ENCODE peak calls at places on chromosomes 16 and 17, in six cellular contexts. C is sigmoid colon; Z is ecto neural progenitor cell; H is EH; U is activated CD4-positive, alpha-beta T cell treated with anti-CD3 and anti-CD28 coated beads, Interleukin-2, amount 50 U/mL, for 1 hour; Q is amniotic stem cell. O is an unnamed sample.

GRCh38 chr17:31248986-31249385 is 48.1 kb downstream of the OMG start:
- DNase-seq in C (no peak), Z (no peak), H (peak; percentile 85), U (no peak), Q (peak; percentile 62), O (no peak)

GRCh38 chr16:27805828-27806351 is 255.9 kb downstream of the KATNIP start:
- DNase-seq in C (no peak), Z (no peak), H (no peak), U (no peak), Q (no peak), O (no peak)

GRCh38 chr16:90048737-90049330 is 28.3 kb downstream of the PRDM7 start:
- DNase-seq in C (no peak), Z (peak; percentile 34), H (no peak), U (no peak), Q (no peak), O (no peak)

GRCh38 chr17:44775838-44776621 is 17.2 kb downstream of the ADAM11 start:
- DNase-seq in C (no peak), Z (no peak), H (no peak), U (no peak), Q (no peak), O (no peak)

GRCh38 chr16:67372664-67373063 is 20.6 kb downstream of the TPPP3 start:
- DNase-seq in C (no peak), Z (no peak), H (peak; percentile 46), U (no peak), Q (no peak), O (peak; percentile 52)

GRCh38 chr17:77229786-77230435 is 89.1 kb downstream of the SEC14L1 start:
- DNase-seq in C (no peak), Z (no peak), H (no peak), U (no peak), Q (no peak), O (no peak)

GRCh38 chr17:21573961-21574610 is 118.2 kb upstream of the KCNJ18 start:
- DNase-seq in C (peak; percentile 85), Z (no peak), H (peak; percentile 89), U (peak; percentile 30), Q (no peak), O (no peak)

GRCh38 chr17:46771601-46772012 is 46.9 kb downstream of the WNT3 start:
- DNase-seq in C (no peak), Z (no peak), H (peak; percentile 38), U (no peak), Q (no peak), O (peak; percentile 34)

GRCh38 chr17:75472119-75472518 is 15.7 kb downstream of the TMEM94 start:
- DNase-seq in C (no peak), Z (no peak), H (no peak), U (no peak), Q (no peak), O (no peak)

GRCh38 chr17:6701719-6702118 is 11.4 kb downstream of the SLC13A5 start:
- DNase-seq in C (peak; percentile 43), Z (peak; percentile 85), H (peak; percentile 29), U (peak; percentile 14), Q (no peak), O (peak; percentile 78)

GRCh38 chr16:35910409-35910808 is 2451.0 kb downstream of the TP53TG3F start:
- DNase-seq in C (no peak), Z (no peak), H (no peak), U (no peak), Q (no peak), O (no peak)

GRCh38 chr17:68246271-68247028 is 1.4 kb upstream of the AMZ2 start:
- DNase-seq in C (no peak), Z (no peak), H (no peak), U (no peak), Q (no peak), O (no peak)

GRCh38 chr17:35254107-35254802 is 11.4 kb downstream of the SLFN5 start:
- DNase-seq in C (peak; percentile 89), Z (no peak), H (peak; percentile 98), U (no peak), Q (peak; percentile 93), O (no peak)

GRCh38 chr16:84947022-84947421 is 64.3 kb downstream of the ZDHHC7 start:
- DNase-seq in C (peak; percentile 84), Z (no peak), H (no peak), U (no peak), Q (no peak), O (peak; percentile 73)

GRCh38 chr17:50240876-50241275 is 33.4 kb upstream of the TMEM92 start:
- DNase-seq in C (no peak), Z (no peak), H (peak; percentile 89), U (no peak), Q (no peak), O (no peak)

GRCh38 chr17:2370211-2370589 is 30.7 kb downstream of the MNT start:
- DNase-seq in C (no peak), Z (no peak), H (no peak), U (no peak), Q (no peak), O (no peak)

GRCh38 chr16:46920402-46921068 is 36.4 kb downstream of the GPT2 start:
- DNase-seq in C (no peak), Z (no peak), H (no peak), U (no peak), Q (no peak), O (no peak)

GRCh38 chr16:85417156-85417860 is 195.8 kb upstream of the GSE1 start:
- DNase-seq in C (peak; percentile 46), Z (no peak), H (no peak), U (no peak), Q (no peak), O (no peak)

O was measured in OCI-M1.